ENCODE peak calls at places on chromosomes 16 and 17, in eight cellular contexts. D, T, B, V, H, N, S and I are unnamed samples. For H3K4me1, the result is how much of the 10 kb centered on the place peaks cover.

GRCh38 chr16:57013268-57013667 is 23.9 kb downstream of the NLRC5 start:
- DNase-seq in D (no peak), T (no peak), B (no peak), V (no peak), H (no peak), N (no peak), S (peak), I (no peak)

GRCh38 chr17:76405607-76405966 is 21.2 kb downstream of the SPHK1 start:
- DNase-seq in D (no peak), T (no peak), B (no peak), V (peak), H (no peak), N (no peak), S (no peak), I (no peak)

GRCh38 chr17:78862073-78863023 is 21.7 kb upstream of the USP36 start:
- DNase-seq in D (peak), T (peak), B (no peak), V (peak), H (peak), N (peak), S (peak), I (no peak)

GRCh38 chr16:10980811-10981210 is 36.4 kb downstream of the CLEC16A start:
- DNase-seq in D (no peak), T (no peak), B (no peak), V (no peak), H (no peak), N (no peak), S (no peak), I (no peak)

GRCh38 chr17:48627242-48627597 is 1.1 kb upstream of the HOXB9 start:
- DNase-seq in D (no peak), T (no peak), B (no peak), V (no peak), H (no peak), N (no peak), S (no peak), I (no peak)

GRCh38 chr17:62566996-62567578 is 60.4 kb upstream of the MRC2 start:
- DNase-seq in D (no peak), T (no peak), B (no peak), V (no peak), H (no peak), N (no peak), S (no peak), I (no peak)

GRCh38 chr17:7839890-7840260 is 5.9 kb downstream of the KDM6B start:
- DNase-seq in D (no peak), T (no peak), B (peak), V (no peak), H (no peak), N (peak), S (no peak), I (no peak)

GRCh38 chr17:73343168-73343634 is 31.4 kb upstream of the CDC42EP4 start:
- DNase-seq in D (no peak), T (peak), B (peak), V (peak), H (no peak), N (peak), S (no peak), I (no peak)

GRCh38 chr17:39240631-39241030 is 14.9 kb upstream of the STAC2 start:
- DNase-seq in D (no peak), T (no peak), B (no peak), V (no peak), H (no peak), N (no peak), S (no peak), I (no peak)

GRCh38 chr16:87540072-87540976 is 47.5 kb upstream of the ZCCHC14 start:
- DNase-seq in D (no peak), T (no peak), B (no peak), V (no peak), H (no peak), N (no peak), S (no peak), I (no peak)

GRCh38 chr17:55668581-55668980 is 54.1 kb downstream of the TMEM100 start:
- DNase-seq in D (no peak), T (no peak), B (no peak), V (no peak), H (no peak), N (no peak), S (no peak), I (no peak)

GRCh38 chr17:83153681-83154310 is 74.4 kb downstream of the METRNL start:
- DNase-seq in D (no peak), T (no peak), B (no peak), V (no peak), H (peak), N (peak), S (no peak), I (no peak)

GRCh38 chr17:3006801-3007200 is 56.6 kb downstream of the OR1D5 start:
- DNase-seq in D (no peak), T (no peak), B (no peak), V (no peak), H (no peak), N (no peak), S (no peak), I (no peak)

GRCh38 chr17:3004150-3004801 is 59.1 kb downstream of the OR1D5 start:
- DNase-seq in D (peak), T (peak), B (no peak), V (peak), H (peak), N (no peak), S (peak), I (no peak)

GRCh38 chr17:3007651-3008121 is 55.7 kb downstream of the OR1D5 start:
- DNase-seq in D (no peak), T (no peak), B (no peak), V (no peak), H (no peak), N (peak), S (no peak), I (no peak)

GRCh38 chr17:3004925-3005324 is 58.5 kb downstream of the OR1D5 start:
- DNase-seq in D (no peak), T (no peak), B (no peak), V (no peak), H (peak), N (no peak), S (peak), I (no peak)

GRCh38 chr17:3005696-3006095 is 57.7 kb downstream of the OR1D5 start:
- DNase-seq in D (no peak), T (no peak), B (no peak), V (no peak), H (no peak), N (no peak), S (no peak), I (no peak)
- H3K4me1 ChIP-seq in D (under half), T (under half), B (under half), V (under half), H (under half), N (under half), S (under half), I (under half)

DNA sequence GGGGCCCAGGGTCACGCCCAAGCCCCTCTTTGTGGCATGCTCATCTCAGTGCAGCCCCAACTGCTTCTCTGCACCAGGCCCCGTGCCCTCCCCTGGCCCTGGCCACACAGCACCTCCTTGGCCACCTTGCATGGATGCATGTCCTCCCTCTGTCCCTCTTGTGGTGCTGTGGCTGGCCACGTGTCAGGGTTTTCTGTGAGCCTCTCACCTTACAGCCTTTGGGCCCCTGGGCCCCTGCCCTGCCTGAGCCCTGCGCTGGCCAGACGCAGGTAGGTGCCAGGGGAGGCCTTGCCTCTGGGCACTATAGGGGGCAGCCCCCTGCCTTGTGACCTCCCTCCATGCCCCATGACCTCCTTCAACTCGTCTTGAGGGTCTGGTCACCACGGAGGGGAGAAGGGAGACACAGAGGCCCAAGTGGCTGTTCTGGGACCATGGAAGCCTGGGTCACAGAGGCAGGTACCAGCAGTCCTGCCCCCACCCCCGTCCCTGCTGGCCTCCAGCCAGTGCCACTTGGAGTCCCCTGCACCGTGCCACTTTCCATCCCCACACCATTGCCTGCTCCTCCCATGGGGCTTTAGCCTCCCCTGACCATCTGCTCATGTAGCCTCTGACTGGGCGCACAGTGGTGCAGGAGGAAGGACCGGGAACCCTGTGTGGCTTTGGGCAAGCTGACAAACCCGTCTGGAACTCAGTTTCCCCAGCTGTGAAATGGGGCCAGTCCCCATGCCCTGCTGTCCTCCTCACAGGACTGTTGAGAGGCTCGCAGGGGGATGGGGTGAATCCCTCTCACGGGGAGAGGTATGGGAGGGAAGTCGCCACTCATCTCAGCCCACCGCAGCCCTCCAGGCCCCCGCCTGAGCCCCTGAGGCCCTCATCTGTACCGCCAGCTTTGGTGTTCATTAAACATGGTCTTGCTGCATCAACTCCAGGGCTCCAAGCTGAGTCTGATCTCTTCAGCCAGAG is 11.5 kb upstream of the ATP6V0C start:
- DNase-seq in D (peak), T (no peak), B (no peak), V (no peak), H (no peak), N (no peak), S (no peak), I (no peak)
- H3K4me1 ChIP-seq in D (under half), T (under half), B (under half), V (half or more), H (under half), N (under half), S (under half), I (under half)

DNA sequence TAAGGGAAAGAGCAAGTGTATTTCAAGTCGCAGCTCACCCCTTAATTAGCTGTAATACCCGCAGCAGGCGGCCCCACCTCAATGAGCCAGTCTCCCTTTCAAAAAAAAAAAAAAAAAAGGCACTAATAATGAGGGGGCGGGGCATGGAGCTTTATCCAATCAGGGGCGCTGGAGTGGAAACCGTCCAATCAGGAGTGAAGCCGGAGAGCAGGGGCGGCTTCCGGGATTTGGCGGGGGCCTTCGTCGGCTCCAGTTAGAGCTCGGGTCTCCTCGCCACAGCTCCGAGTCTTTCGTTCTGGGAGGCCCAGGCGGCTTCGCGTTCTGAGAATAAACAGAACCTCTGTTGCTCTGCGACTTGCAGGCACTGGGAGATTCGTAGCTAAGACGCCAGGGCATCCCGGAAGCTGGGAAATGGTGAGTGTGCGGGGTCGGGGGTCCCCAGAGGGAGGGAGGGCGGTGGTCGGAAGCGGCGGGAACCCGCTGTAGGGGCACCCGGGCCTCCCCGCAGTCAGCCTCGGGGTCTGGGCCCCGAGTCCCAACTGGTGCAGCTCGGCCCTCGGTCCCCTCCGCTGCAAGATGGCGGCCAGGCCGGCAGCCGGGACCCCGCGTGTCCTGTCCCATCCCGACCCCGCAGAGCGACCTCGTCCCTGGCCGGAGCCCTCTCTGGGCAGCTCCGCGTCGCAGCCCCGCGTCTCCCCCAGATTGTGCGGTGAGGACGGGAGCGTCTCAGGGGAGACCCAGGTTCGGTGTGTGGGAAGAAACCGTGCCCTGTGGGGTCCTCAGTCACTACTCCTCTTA is at the start of gene ZNF267:
- DNase-seq in D (peak), T (peak), B (peak), V (peak), H (peak), N (peak), S (peak), I (peak)
- H3K4me1 ChIP-seq in D (under half), T (under half), B (under half), V (under half), H (under half), N (under half), S (under half), I (half or more)

DNA sequence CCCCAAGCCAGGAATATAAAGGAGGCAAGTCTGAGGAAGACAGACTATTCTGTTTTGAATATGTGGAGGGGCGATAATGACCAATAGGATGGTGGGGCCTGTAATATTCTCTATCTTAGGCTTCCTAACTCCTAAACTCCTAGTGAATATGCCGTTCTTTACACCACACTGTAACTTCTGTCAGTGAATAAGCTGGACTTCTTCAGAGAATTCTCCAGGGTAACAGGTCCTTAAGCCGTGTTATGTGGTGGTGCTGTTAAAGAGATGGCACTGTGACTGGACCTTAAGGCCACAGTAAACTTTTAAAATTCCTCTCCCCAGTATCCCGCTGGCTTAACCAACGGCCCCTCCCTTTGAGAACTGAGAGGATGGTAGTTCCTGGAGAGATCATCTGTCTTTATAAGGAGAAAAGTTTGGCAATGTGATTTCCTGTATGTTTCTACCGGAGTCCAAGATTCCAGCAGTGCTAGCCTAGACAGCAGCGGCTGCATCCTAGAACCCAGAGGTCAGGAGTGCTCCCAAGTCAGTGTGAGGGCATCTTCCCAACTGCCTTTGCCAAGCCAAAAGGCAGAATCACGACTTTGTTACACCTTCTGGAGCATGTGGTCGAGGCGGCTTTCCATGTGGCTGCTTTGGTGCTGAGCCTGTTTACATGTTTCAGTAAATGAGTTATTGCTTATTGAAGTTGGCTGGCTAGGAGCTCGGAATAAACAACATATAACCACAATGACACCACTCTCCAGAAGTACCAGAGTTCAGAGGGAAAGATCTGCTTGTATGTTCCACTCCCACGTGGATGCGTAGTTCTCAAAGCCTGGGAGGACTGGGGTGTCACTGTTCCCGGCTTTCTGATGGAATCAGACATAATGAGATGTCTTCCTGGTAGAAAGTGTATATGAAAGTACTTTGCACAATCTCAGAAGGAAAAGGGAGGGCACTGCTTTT is 41.0 kb downstream of the TUBD1 start:
- DNase-seq in D (no peak), T (no peak), B (no peak), V (no peak), H (peak), N (no peak), S (no peak), I (no peak)
- H3K4me1 ChIP-seq in D (half or more), T (under half), B (under half), V (under half), H (under half), N (under half), S (half or more), I (under half)

GRCh38 chr17:20315821-20316220 is 151.5 kb downstream of the LGALS9B start:
- DNase-seq in D (no peak), T (no peak), B (no peak), V (no peak), H (no peak), N (no peak), S (no peak), I (no peak)
- H3K4me1 ChIP-seq in D (under half), T (under half), B (under half), V (under half), H (under half), N (under half), S (under half), I (under half)

DNA sequence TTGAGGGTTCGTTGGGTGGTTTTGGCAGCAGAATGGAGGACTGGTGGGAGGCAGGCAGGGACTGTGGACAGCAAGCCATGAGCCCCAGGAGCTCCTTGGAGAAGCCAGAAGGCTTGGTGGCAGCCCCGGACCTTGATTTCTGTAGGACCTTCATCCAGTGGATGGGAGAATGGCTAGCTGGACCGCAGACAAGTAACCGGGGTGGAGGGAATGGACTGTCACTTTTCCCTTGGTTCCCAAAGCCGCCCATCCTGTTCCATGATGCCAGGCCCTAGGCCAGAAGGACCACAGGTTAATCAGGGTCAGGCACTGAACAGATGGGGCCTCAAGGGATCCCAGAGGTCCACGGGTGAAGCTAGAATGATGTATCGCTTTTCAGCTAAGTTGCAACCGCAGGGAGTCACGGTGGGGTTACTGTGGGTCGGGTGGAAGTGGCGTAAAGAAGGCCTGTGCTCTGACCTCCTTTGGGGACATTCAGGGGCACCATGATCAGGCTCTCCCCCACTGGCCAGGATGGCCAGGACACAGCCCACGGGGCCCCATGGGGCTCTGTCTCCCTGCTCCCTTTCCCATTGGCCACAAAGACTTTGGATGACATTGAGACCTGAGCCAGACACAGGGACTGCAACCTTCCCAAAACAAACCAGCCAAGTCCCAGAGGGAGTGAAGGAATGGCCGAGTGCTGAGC is 66.9 kb upstream of the MRTFB start:
- DNase-seq in D (no peak), T (no peak), B (no peak), V (peak), H (no peak), N (no peak), S (no peak), I (no peak)
- H3K4me1 ChIP-seq in D (under half), T (under half), B (under half), V (half or more), H (under half), N (under half), S (under half), I (under half)

DNA sequence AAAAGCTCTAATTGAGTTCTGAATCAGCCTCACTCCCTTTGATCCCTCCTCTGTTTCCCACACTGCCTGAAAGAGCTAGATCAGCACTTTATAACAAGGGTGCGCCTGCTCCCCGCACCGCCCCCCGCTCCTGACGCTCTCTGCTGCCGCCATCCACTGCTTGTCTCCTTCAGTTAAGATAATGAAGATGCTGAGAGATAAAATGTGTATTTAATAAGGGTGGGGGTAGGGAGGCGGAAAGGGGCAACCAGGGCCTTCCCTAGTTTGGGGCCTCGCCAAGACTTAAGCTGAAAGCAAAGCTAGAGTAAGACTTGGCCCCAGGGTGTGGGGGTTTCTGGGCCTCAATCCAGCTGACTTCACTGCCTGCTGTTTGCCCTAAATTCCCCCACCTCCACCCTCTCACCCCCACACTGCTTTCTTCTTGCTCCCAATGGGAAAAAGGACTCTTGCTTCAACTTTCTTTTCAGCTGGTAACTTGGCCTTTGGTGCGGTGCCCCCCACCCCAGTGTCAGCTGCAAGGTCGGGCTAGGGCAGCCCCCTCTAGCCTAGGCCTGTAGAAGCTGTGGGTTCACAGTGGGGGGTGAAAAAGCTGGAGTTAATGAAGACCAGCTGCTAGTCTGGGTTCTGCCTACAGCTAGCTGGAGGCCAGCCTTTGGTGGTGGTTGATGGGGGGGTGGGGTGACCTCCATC is 1.8 kb upstream of the RARA start:
- DNase-seq in D (no peak), T (no peak), B (peak), V (no peak), H (no peak), N (peak), S (no peak), I (no peak)
- H3K4me1 ChIP-seq in D (half or more), T (under half), B (under half), V (half or more), H (under half), N (under half), S (half or more), I (half or more)

DNA sequence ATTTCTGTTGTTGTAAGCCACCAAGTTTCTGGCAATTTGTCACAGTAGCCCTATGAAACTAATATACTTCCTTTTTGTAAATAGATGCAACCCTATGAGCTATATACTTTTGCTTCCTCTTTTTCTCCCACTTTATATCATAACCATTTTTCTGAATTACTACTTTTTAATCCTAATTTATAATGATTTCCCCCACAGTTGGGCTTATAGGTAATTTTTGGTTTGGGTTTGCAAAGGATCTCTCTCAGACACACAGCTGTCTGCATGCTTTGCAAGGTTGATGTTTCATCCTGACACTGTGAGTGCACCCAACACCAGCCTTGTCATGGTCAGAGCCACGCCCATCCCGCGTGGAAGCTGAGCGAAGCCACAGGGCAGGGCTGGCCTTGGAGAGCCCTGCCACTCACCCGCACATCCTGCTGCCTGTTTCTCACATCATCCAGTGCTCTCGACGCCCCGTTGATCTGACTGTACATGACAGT is 5.7 kb downstream of the TRIM25 start:
- DNase-seq in D (peak), T (peak), B (no peak), V (peak), H (peak), N (no peak), S (no peak), I (no peak)
- H3K4me1 ChIP-seq in D (under half), T (under half), B (under half), V (half or more), H (under half), N (under half), S (under half), I (under half)